ENCODE peak calls at places on chromosomes 13 and 19, in eight cellular contexts. One of them, this sample, is unnamed.

GRCh38 chr19:35370722-35371121 is at the start of gene GPR42:
- DNase-seq in epithelial cell of esophagus: no peak
- DNase-seq in BE2C: no peak
- DNase-seq in nephron progenitor cell: no peak
- DNase-seq in heart right ventricle: no peak
- DNase-seq in SK-N-SH: no peak
- DNase-seq in upper lobe of right lung: peak
- DNase-seq in left lung: no peak
- DNase-seq in this sample: no peak

GRCh38 chr13:65889368-65889767 is 1340.8 kb downstream of the PCDH9 start:
- DNase-seq in epithelial cell of esophagus: no peak
- DNase-seq in BE2C: no peak
- DNase-seq in nephron progenitor cell: no peak
- DNase-seq in heart right ventricle: no peak
- DNase-seq in SK-N-SH: no peak
- DNase-seq in upper lobe of right lung: no peak
- DNase-seq in left lung: no peak
- DNase-seq in this sample: no peak

GRCh38 chr19:4365791-4366665 is 22.7 kb downstream of the MPND start:
- DNase-seq in epithelial cell of esophagus: no peak
- DNase-seq in BE2C: no peak
- DNase-seq in nephron progenitor cell: no peak
- DNase-seq in heart right ventricle: no peak
- DNase-seq in SK-N-SH: no peak
- DNase-seq in upper lobe of right lung: no peak
- DNase-seq in left lung: no peak
- DNase-seq in this sample: no peak

GRCh38 chr13:59533561-59534337 is 630.0 kb downstream of the DIAPH3 start:
- DNase-seq in epithelial cell of esophagus: peak
- DNase-seq in BE2C: no peak
- DNase-seq in nephron progenitor cell: no peak
- DNase-seq in heart right ventricle: no peak
- DNase-seq in SK-N-SH: no peak
- DNase-seq in upper lobe of right lung: no peak
- DNase-seq in left lung: no peak
- DNase-seq in this sample: no peak

GRCh38 chr13:50357586-50358118 is 342.4 kb downstream of the KCNRG start:
- DNase-seq in epithelial cell of esophagus: peak
- DNase-seq in BE2C: peak
- DNase-seq in nephron progenitor cell: peak
- DNase-seq in heart right ventricle: peak
- DNase-seq in SK-N-SH: no peak
- DNase-seq in upper lobe of right lung: no peak
- DNase-seq in left lung: no peak
- DNase-seq in this sample: no peak

GRCh38 chr13:33721719-33722118 is 96.2 kb upstream of the RFC3 start:
- DNase-seq in epithelial cell of esophagus: peak
- DNase-seq in BE2C: no peak
- DNase-seq in nephron progenitor cell: no peak
- DNase-seq in heart right ventricle: peak
- DNase-seq in SK-N-SH: no peak
- DNase-seq in upper lobe of right lung: no peak
- DNase-seq in left lung: no peak
- DNase-seq in this sample: no peak

GRCh38 chr13:28569886-28570285 is 75.0 kb upstream of the FLT1 start:
- DNase-seq in epithelial cell of esophagus: no peak
- DNase-seq in BE2C: no peak
- DNase-seq in nephron progenitor cell: no peak
- DNase-seq in heart right ventricle: no peak
- DNase-seq in SK-N-SH: no peak
- DNase-seq in upper lobe of right lung: no peak
- DNase-seq in left lung: no peak
- DNase-seq in this sample: no peak

GRCh38 chr19:32749361-32749760 is 29.8 kb downstream of the TDRD12 start:
- DNase-seq in epithelial cell of esophagus: no peak
- DNase-seq in BE2C: no peak
- DNase-seq in nephron progenitor cell: no peak
- DNase-seq in heart right ventricle: no peak
- DNase-seq in SK-N-SH: no peak
- DNase-seq in upper lobe of right lung: no peak
- DNase-seq in left lung: no peak
- DNase-seq in this sample: no peak

GRCh38 chr13:82627183-82627582 is 1255.1 kb downstream of the SLITRK1 start:
- DNase-seq in epithelial cell of esophagus: peak
- DNase-seq in BE2C: no peak
- DNase-seq in nephron progenitor cell: no peak
- DNase-seq in heart right ventricle: no peak
- DNase-seq in SK-N-SH: no peak
- DNase-seq in upper lobe of right lung: no peak
- DNase-seq in left lung: no peak
- DNase-seq in this sample: no peak

GRCh38 chr19:14432817-14433453 is at the start of gene PKN1:
- DNase-seq in epithelial cell of esophagus: no peak
- DNase-seq in BE2C: peak
- DNase-seq in nephron progenitor cell: peak
- DNase-seq in heart right ventricle: peak
- DNase-seq in SK-N-SH: peak
- DNase-seq in upper lobe of right lung: peak
- DNase-seq in left lung: peak
- DNase-seq in this sample: peak

GRCh38 chr19:56976300-56976699 is 135.8 kb upstream of the PEG3 start:
- DNase-seq in epithelial cell of esophagus: no peak
- DNase-seq in BE2C: no peak
- DNase-seq in nephron progenitor cell: no peak
- DNase-seq in heart right ventricle: no peak
- DNase-seq in SK-N-SH: no peak
- DNase-seq in upper lobe of right lung: no peak
- DNase-seq in left lung: no peak
- DNase-seq in this sample: no peak

GRCh38 chr13:112661291-112661690 is 28.5 kb upstream of the ATP11A start:
- DNase-seq in epithelial cell of esophagus: no peak
- DNase-seq in BE2C: no peak
- DNase-seq in nephron progenitor cell: no peak
- DNase-seq in heart right ventricle: no peak
- DNase-seq in SK-N-SH: no peak
- DNase-seq in upper lobe of right lung: no peak
- DNase-seq in left lung: no peak
- DNase-seq in this sample: no peak

GRCh38 chr13:48304132-48304876 is 753 bp downstream of the RB1 start:
- DNase-seq in epithelial cell of esophagus: peak
- DNase-seq in BE2C: peak
- DNase-seq in nephron progenitor cell: peak
- DNase-seq in heart right ventricle: peak
- DNase-seq in SK-N-SH: peak
- DNase-seq in upper lobe of right lung: no peak
- DNase-seq in left lung: peak
- DNase-seq in this sample: peak

GRCh38 chr13:40974460-40975407 is 44.4 kb downstream of the ELF1 start:
- DNase-seq in epithelial cell of esophagus: peak
- DNase-seq in BE2C: peak
- DNase-seq in nephron progenitor cell: peak
- DNase-seq in heart right ventricle: no peak
- DNase-seq in SK-N-SH: no peak
- DNase-seq in upper lobe of right lung: no peak
- DNase-seq in left lung: no peak
- DNase-seq in this sample: peak

GRCh38 chr13:41565221-41565620 is 107.9 kb downstream of the RGCC start:
- DNase-seq in epithelial cell of esophagus: peak
- DNase-seq in BE2C: no peak
- DNase-seq in nephron progenitor cell: no peak
- DNase-seq in heart right ventricle: no peak
- DNase-seq in SK-N-SH: no peak
- DNase-seq in upper lobe of right lung: no peak
- DNase-seq in left lung: no peak
- DNase-seq in this sample: no peak

GRCh38 chr19:16184665-16185122 is 516 bp upstream of the FAM32A start:
- DNase-seq in epithelial cell of esophagus: no peak
- DNase-seq in BE2C: no peak
- DNase-seq in nephron progenitor cell: no peak
- DNase-seq in heart right ventricle: no peak
- DNase-seq in SK-N-SH: no peak
- DNase-seq in upper lobe of right lung: no peak
- DNase-seq in left lung: no peak
- DNase-seq in this sample: no peak

GRCh38 chr19:16185925-16186234 is 670 bp downstream of the FAM32A start:
- DNase-seq in epithelial cell of esophagus: no peak
- DNase-seq in BE2C: peak
- DNase-seq in nephron progenitor cell: no peak
- DNase-seq in heart right ventricle: no peak
- DNase-seq in SK-N-SH: peak
- DNase-seq in upper lobe of right lung: no peak
- DNase-seq in left lung: no peak
- DNase-seq in this sample: no peak

GRCh38 chr19:16188521-16188920 is 3.3 kb downstream of the FAM32A start:
- DNase-seq in epithelial cell of esophagus: no peak
- DNase-seq in BE2C: no peak
- DNase-seq in nephron progenitor cell: no peak
- DNase-seq in heart right ventricle: no peak
- DNase-seq in SK-N-SH: no peak
- DNase-seq in upper lobe of right lung: no peak
- DNase-seq in left lung: no peak
- DNase-seq in this sample: no peak

GRCh38 chr19:16180611-16181010 is 4.6 kb upstream of the FAM32A start:
- DNase-seq in epithelial cell of esophagus: peak
- DNase-seq in BE2C: no peak
- DNase-seq in nephron progenitor cell: no peak
- DNase-seq in heart right ventricle: no peak
- DNase-seq in SK-N-SH: no peak
- DNase-seq in upper lobe of right lung: no peak
- DNase-seq in left lung: no peak
- DNase-seq in this sample: no peak

GRCh38 chr19:16185123-16185924 is at the start of gene FAM32A:
- DNase-seq in epithelial cell of esophagus: peak
- DNase-seq in BE2C: peak
- DNase-seq in nephron progenitor cell: peak
- DNase-seq in heart right ventricle: peak
- DNase-seq in SK-N-SH: peak
- DNase-seq in upper lobe of right lung: peak
- DNase-seq in left lung: peak
- DNase-seq in this sample: peak
- TF ChIP-seq CTCF in epithelial cell of esophagus: peak
- TF ChIP-seq CTCF in BE2C: peak
- TF ChIP-seq CTCF in nephron progenitor cell: peak
- TF ChIP-seq CTCF in heart right ventricle: peak
- TF ChIP-seq CTCF in SK-N-SH: no peak
- TF ChIP-seq CTCF in upper lobe of right lung: peak
- TF ChIP-seq CTCF in left lung: peak
- TF ChIP-seq CTCF in this sample: no peak

GRCh38 chr19:41025871-41026270 is 34.8 kb downstream of the CYP2B6 start:
- DNase-seq in epithelial cell of esophagus: no peak
- DNase-seq in BE2C: no peak
- DNase-seq in nephron progenitor cell: peak
- DNase-seq in heart right ventricle: no peak
- DNase-seq in SK-N-SH: no peak
- DNase-seq in upper lobe of right lung: no peak
- DNase-seq in left lung: no peak
- DNase-seq in this sample: no peak

GRCh38 chr19:41031926-41032325 is 40.8 kb downstream of the CYP2B6 start:
- DNase-seq in epithelial cell of esophagus: peak
- DNase-seq in BE2C: no peak
- DNase-seq in nephron progenitor cell: no peak
- DNase-seq in heart right ventricle: no peak
- DNase-seq in SK-N-SH: no peak
- DNase-seq in upper lobe of right lung: no peak
- DNase-seq in left lung: no peak
- DNase-seq in this sample: no peak

GRCh38 chr19:41029524-41030432 is 38.7 kb downstream of the CYP2B6 start:
- DNase-seq in epithelial cell of esophagus: no peak
- DNase-seq in BE2C: no peak
- DNase-seq in nephron progenitor cell: no peak
- DNase-seq in heart right ventricle: no peak
- DNase-seq in SK-N-SH: no peak
- DNase-seq in upper lobe of right lung: no peak
- DNase-seq in left lung: no peak
- DNase-seq in this sample: no peak

GRCh38 chr19:41027273-41027967 is 36.3 kb downstream of the CYP2B6 start:
- DNase-seq in epithelial cell of esophagus: no peak
- DNase-seq in BE2C: no peak
- DNase-seq in nephron progenitor cell: no peak
- DNase-seq in heart right ventricle: no peak
- DNase-seq in SK-N-SH: no peak
- DNase-seq in upper lobe of right lung: no peak
- DNase-seq in left lung: no peak
- DNase-seq in this sample: no peak

GRCh38 chr19:41030651-41031050 is 39.6 kb downstream of the CYP2B6 start:
- DNase-seq in epithelial cell of esophagus: no peak
- DNase-seq in BE2C: no peak
- DNase-seq in nephron progenitor cell: no peak
- DNase-seq in heart right ventricle: no peak
- DNase-seq in SK-N-SH: no peak
- DNase-seq in upper lobe of right lung: no peak
- DNase-seq in left lung: no peak
- DNase-seq in this sample: no peak
- TF ChIP-seq CTCF in epithelial cell of esophagus: no peak
- TF ChIP-seq CTCF in BE2C: no peak
- TF ChIP-seq CTCF in nephron progenitor cell: no peak
- TF ChIP-seq CTCF in heart right ventricle: no peak
- TF ChIP-seq CTCF in SK-N-SH: no peak
- TF ChIP-seq CTCF in upper lobe of right lung: no peak
- TF ChIP-seq CTCF in left lung: no peak
- TF ChIP-seq CTCF in this sample: no peak

GRCh38 chr13:45206340-45206739 is 5.5 kb upstream of the KCTD4 start:
- DNase-seq in epithelial cell of esophagus: peak
- DNase-seq in BE2C: no peak
- DNase-seq in nephron progenitor cell: no peak
- DNase-seq in heart right ventricle: no peak
- DNase-seq in SK-N-SH: no peak
- DNase-seq in upper lobe of right lung: no peak
- DNase-seq in left lung: no peak
- DNase-seq in this sample: no peak
- TF ChIP-seq CTCF in epithelial cell of esophagus: no peak
- TF ChIP-seq CTCF in BE2C: no peak
- TF ChIP-seq CTCF in nephron progenitor cell: no peak
- TF ChIP-seq CTCF in heart right ventricle: no peak
- TF ChIP-seq CTCF in SK-N-SH: no peak
- TF ChIP-seq CTCF in upper lobe of right lung: no peak
- TF ChIP-seq CTCF in left lung: no peak
- TF ChIP-seq CTCF in this sample: no peak

DNA sequence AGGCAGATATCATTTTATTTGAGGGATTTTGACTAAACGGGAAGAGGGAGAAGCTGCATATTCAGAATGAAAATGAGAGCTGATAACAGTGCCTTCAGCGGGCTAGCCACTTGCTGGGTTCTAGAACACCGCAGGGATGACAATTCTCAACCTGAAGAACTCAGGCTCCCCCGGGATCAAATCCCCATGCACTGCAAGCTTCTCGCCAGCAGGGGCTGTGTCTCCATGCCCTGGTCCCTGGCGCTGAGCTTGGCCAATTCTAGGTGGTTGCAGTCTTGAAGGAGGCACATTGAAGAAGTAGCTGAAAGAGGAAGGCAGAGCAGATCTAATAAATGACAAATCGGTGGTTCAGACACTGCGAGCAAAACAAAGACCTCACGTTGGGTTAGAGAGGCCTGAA is 128.7 kb downstream of the UQCRFS1 start:
- DNase-seq in epithelial cell of esophagus: no peak
- DNase-seq in BE2C: no peak
- DNase-seq in nephron progenitor cell: peak
- DNase-seq in heart right ventricle: no peak
- DNase-seq in SK-N-SH: peak
- DNase-seq in upper lobe of right lung: no peak
- DNase-seq in left lung: no peak
- DNase-seq in this sample: peak
- TF ChIP-seq CTCF in epithelial cell of esophagus: no peak
- TF ChIP-seq CTCF in BE2C: peak
- TF ChIP-seq CTCF in nephron progenitor cell: peak
- TF ChIP-seq CTCF in heart right ventricle: peak
- TF ChIP-seq CTCF in SK-N-SH: peak
- TF ChIP-seq CTCF in upper lobe of right lung: peak
- TF ChIP-seq CTCF in left lung: no peak
- TF ChIP-seq CTCF in this sample: peak